ENCODE peak calls at places on chromosome 21, in ten cellular contexts. One of them, this sample, is unnamed.

GRCh38 chr21:32733356-32733755 is 5.5 kb upstream of the SYNJ1 start:
- DNase-seq in fibroblast of the conjunctiva: no peak
- DNase-seq in activated CD4-positive, alpha-beta T cell treated with anti-CD3 and anti-CD28 coated beads, Interleukin-2, amount 50 U/mL, for 24 hours: peak
- DNase-seq in CD8-positive, alpha-beta T cell: no peak
- DNase-seq in heart left ventricle: no peak
- DNase-seq in T-helper 1 cell: no peak
- DNase-seq in stimulated activated naive CD4-positive, alpha-beta T cell: no peak
- DNase-seq in neural crest cell: no peak
- DNase-seq in stimulated activated CD8-positive, alpha-beta memory T cell treated with anti-CD3 and anti-CD28 coated beads, Interleukin-15, amount 100 ng/mL, for 24 hours: no peak
- DNase-seq in adipocyte: no peak
- DNase-seq in this sample: no peak

GRCh38 chr21:29155118-29155932 is 24.9 kb downstream of the MAP3K7CL start:
- DNase-seq in fibroblast of the conjunctiva: no peak
- DNase-seq in neural crest cell: peak
- DNase-seq in adipocyte: peak
- DNase-seq in heart left ventricle: peak
- DNase-seq in stimulated activated naive CD4-positive, alpha-beta T cell: no peak
- DNase-seq in T-helper 1 cell: no peak
- DNase-seq in CD8-positive, alpha-beta T cell: no peak
- DNase-seq in activated CD4-positive, alpha-beta T cell treated with anti-CD3 and anti-CD28 coated beads, Interleukin-2, amount 50 U/mL, for 24 hours: no peak
- DNase-seq in stimulated activated CD8-positive, alpha-beta memory T cell treated with anti-CD3 and anti-CD28 coated beads, Interleukin-15, amount 100 ng/mL, for 24 hours: no peak
- DNase-seq in this sample: no peak

GRCh38 chr21:29721242-29721641 is 218.6 kb downstream of the GRIK1 start:
- DNase-seq in neural crest cell: no peak
- DNase-seq in fibroblast of the conjunctiva: no peak
- DNase-seq in stimulated activated naive CD4-positive, alpha-beta T cell: no peak
- DNase-seq in CD8-positive, alpha-beta T cell: no peak
- DNase-seq in heart left ventricle: no peak
- DNase-seq in activated CD4-positive, alpha-beta T cell treated with anti-CD3 and anti-CD28 coated beads, Interleukin-2, amount 50 U/mL, for 24 hours: no peak
- DNase-seq in adipocyte: no peak
- DNase-seq in stimulated activated CD8-positive, alpha-beta memory T cell treated with anti-CD3 and anti-CD28 coated beads, Interleukin-15, amount 100 ng/mL, for 24 hours: no peak
- DNase-seq in T-helper 1 cell: no peak
- DNase-seq in this sample: no peak

GRCh38 chr21:35943752-35944151 is 116.6 kb downstream of the SETD4 start:
- DNase-seq in heart left ventricle: no peak
- DNase-seq in adipocyte: no peak
- DNase-seq in neural crest cell: no peak
- DNase-seq in stimulated activated naive CD4-positive, alpha-beta T cell: no peak
- DNase-seq in CD8-positive, alpha-beta T cell: no peak
- DNase-seq in stimulated activated CD8-positive, alpha-beta memory T cell treated with anti-CD3 and anti-CD28 coated beads, Interleukin-15, amount 100 ng/mL, for 24 hours: no peak
- DNase-seq in activated CD4-positive, alpha-beta T cell treated with anti-CD3 and anti-CD28 coated beads, Interleukin-2, amount 50 U/mL, for 24 hours: no peak
- DNase-seq in fibroblast of the conjunctiva: no peak
- DNase-seq in T-helper 1 cell: no peak
- DNase-seq in this sample: no peak

GRCh38 chr21:28885853-28886177 is 106.9 kb downstream of the LTN1 start:
- DNase-seq in adipocyte: peak
- DNase-seq in stimulated activated CD8-positive, alpha-beta memory T cell treated with anti-CD3 and anti-CD28 coated beads, Interleukin-15, amount 100 ng/mL, for 24 hours: no peak
- DNase-seq in stimulated activated naive CD4-positive, alpha-beta T cell: no peak
- DNase-seq in fibroblast of the conjunctiva: peak
- DNase-seq in neural crest cell: no peak
- DNase-seq in CD8-positive, alpha-beta T cell: no peak
- DNase-seq in activated CD4-positive, alpha-beta T cell treated with anti-CD3 and anti-CD28 coated beads, Interleukin-2, amount 50 U/mL, for 24 hours: no peak
- DNase-seq in T-helper 1 cell: no peak
- DNase-seq in heart left ventricle: no peak
- DNase-seq in this sample: no peak

GRCh38 chr21:45152265-45152746 is 77.9 kb downstream of the ADARB1 start:
- DNase-seq in activated CD4-positive, alpha-beta T cell treated with anti-CD3 and anti-CD28 coated beads, Interleukin-2, amount 50 U/mL, for 24 hours: peak
- DNase-seq in stimulated activated naive CD4-positive, alpha-beta T cell: peak
- DNase-seq in T-helper 1 cell: peak
- DNase-seq in heart left ventricle: peak
- DNase-seq in stimulated activated CD8-positive, alpha-beta memory T cell treated with anti-CD3 and anti-CD28 coated beads, Interleukin-15, amount 100 ng/mL, for 24 hours: peak
- DNase-seq in neural crest cell: peak
- DNase-seq in fibroblast of the conjunctiva: no peak
- DNase-seq in adipocyte: no peak
- DNase-seq in CD8-positive, alpha-beta T cell: peak
- DNase-seq in this sample: no peak

GRCh38 chr21:40166291-40166843 is 299.1 kb downstream of the PCP4 start:
- DNase-seq in neural crest cell: no peak
- DNase-seq in T-helper 1 cell: no peak
- DNase-seq in heart left ventricle: no peak
- DNase-seq in CD8-positive, alpha-beta T cell: no peak
- DNase-seq in adipocyte: no peak
- DNase-seq in stimulated activated naive CD4-positive, alpha-beta T cell: no peak
- DNase-seq in fibroblast of the conjunctiva: no peak
- DNase-seq in stimulated activated CD8-positive, alpha-beta memory T cell treated with anti-CD3 and anti-CD28 coated beads, Interleukin-15, amount 100 ng/mL, for 24 hours: no peak
- DNase-seq in activated CD4-positive, alpha-beta T cell treated with anti-CD3 and anti-CD28 coated beads, Interleukin-2, amount 50 U/mL, for 24 hours: no peak
- DNase-seq in this sample: no peak

GRCh38 chr21:24260751-24261150 is 1346.5 kb downstream of the MRPL39 start:
- DNase-seq in CD8-positive, alpha-beta T cell: no peak
- DNase-seq in adipocyte: no peak
- DNase-seq in fibroblast of the conjunctiva: no peak
- DNase-seq in stimulated activated CD8-positive, alpha-beta memory T cell treated with anti-CD3 and anti-CD28 coated beads, Interleukin-15, amount 100 ng/mL, for 24 hours: no peak
- DNase-seq in activated CD4-positive, alpha-beta T cell treated with anti-CD3 and anti-CD28 coated beads, Interleukin-2, amount 50 U/mL, for 24 hours: no peak
- DNase-seq in T-helper 1 cell: no peak
- DNase-seq in heart left ventricle: no peak
- DNase-seq in neural crest cell: no peak
- DNase-seq in stimulated activated naive CD4-positive, alpha-beta T cell: no peak
- DNase-seq in this sample: no peak

GRCh38 chr21:44437696-44438431 is 17.4 kb upstream of the LRRC3 start:
- DNase-seq in neural crest cell: no peak
- DNase-seq in activated CD4-positive, alpha-beta T cell treated with anti-CD3 and anti-CD28 coated beads, Interleukin-2, amount 50 U/mL, for 24 hours: no peak
- DNase-seq in T-helper 1 cell: no peak
- DNase-seq in fibroblast of the conjunctiva: no peak
- DNase-seq in stimulated activated CD8-positive, alpha-beta memory T cell treated with anti-CD3 and anti-CD28 coated beads, Interleukin-15, amount 100 ng/mL, for 24 hours: no peak
- DNase-seq in heart left ventricle: peak
- DNase-seq in adipocyte: no peak
- DNase-seq in stimulated activated naive CD4-positive, alpha-beta T cell: no peak
- DNase-seq in CD8-positive, alpha-beta T cell: peak
- DNase-seq in this sample: no peak

GRCh38 chr21:33644383-33645074 is 2.2 kb downstream of the ITSN1 start:
- DNase-seq in T-helper 1 cell: no peak
- DNase-seq in neural crest cell: no peak
- DNase-seq in fibroblast of the conjunctiva: no peak
- DNase-seq in activated CD4-positive, alpha-beta T cell treated with anti-CD3 and anti-CD28 coated beads, Interleukin-2, amount 50 U/mL, for 24 hours: no peak
- DNase-seq in stimulated activated naive CD4-positive, alpha-beta T cell: no peak
- DNase-seq in stimulated activated CD8-positive, alpha-beta memory T cell treated with anti-CD3 and anti-CD28 coated beads, Interleukin-15, amount 100 ng/mL, for 24 hours: no peak
- DNase-seq in CD8-positive, alpha-beta T cell: no peak
- DNase-seq in adipocyte: peak
- DNase-seq in heart left ventricle: no peak
- DNase-seq in this sample: no peak

GRCh38 chr21:14235101-14235500 is 19.1 kb downstream of the RBM11 start:
- DNase-seq in heart left ventricle: no peak
- DNase-seq in neural crest cell: no peak
- DNase-seq in adipocyte: no peak
- DNase-seq in stimulated activated naive CD4-positive, alpha-beta T cell: no peak
- DNase-seq in T-helper 1 cell: no peak
- DNase-seq in stimulated activated CD8-positive, alpha-beta memory T cell treated with anti-CD3 and anti-CD28 coated beads, Interleukin-15, amount 100 ng/mL, for 24 hours: no peak
- DNase-seq in fibroblast of the conjunctiva: no peak
- DNase-seq in CD8-positive, alpha-beta T cell: no peak
- DNase-seq in activated CD4-positive, alpha-beta T cell treated with anti-CD3 and anti-CD28 coated beads, Interleukin-2, amount 50 U/mL, for 24 hours: no peak
- DNase-seq in this sample: no peak

GRCh38 chr21:32392880-32393676 is at the start of gene URB1:
- DNase-seq in activated CD4-positive, alpha-beta T cell treated with anti-CD3 and anti-CD28 coated beads, Interleukin-2, amount 50 U/mL, for 24 hours: peak
- DNase-seq in CD8-positive, alpha-beta T cell: peak
- DNase-seq in heart left ventricle: peak
- DNase-seq in adipocyte: peak
- DNase-seq in stimulated activated naive CD4-positive, alpha-beta T cell: peak
- DNase-seq in stimulated activated CD8-positive, alpha-beta memory T cell treated with anti-CD3 and anti-CD28 coated beads, Interleukin-15, amount 100 ng/mL, for 24 hours: peak
- DNase-seq in neural crest cell: peak
- DNase-seq in T-helper 1 cell: peak
- DNase-seq in fibroblast of the conjunctiva: peak
- DNase-seq in this sample: no peak

GRCh38 chr21:32991299-32991850 is 34.4 kb upstream of the OLIG2 start:
- DNase-seq in T-helper 1 cell: no peak
- DNase-seq in neural crest cell: no peak
- DNase-seq in fibroblast of the conjunctiva: no peak
- DNase-seq in stimulated activated naive CD4-positive, alpha-beta T cell: no peak
- DNase-seq in heart left ventricle: no peak
- DNase-seq in activated CD4-positive, alpha-beta T cell treated with anti-CD3 and anti-CD28 coated beads, Interleukin-2, amount 50 U/mL, for 24 hours: no peak
- DNase-seq in adipocyte: no peak
- DNase-seq in CD8-positive, alpha-beta T cell: no peak
- DNase-seq in stimulated activated CD8-positive, alpha-beta memory T cell treated with anti-CD3 and anti-CD28 coated beads, Interleukin-15, amount 100 ng/mL, for 24 hours: no peak
- DNase-seq in this sample: no peak

GRCh38 chr21:25895565-25896205 is 160.9 kb downstream of the GABPA start:
- DNase-seq in stimulated activated naive CD4-positive, alpha-beta T cell: no peak
- DNase-seq in activated CD4-positive, alpha-beta T cell treated with anti-CD3 and anti-CD28 coated beads, Interleukin-2, amount 50 U/mL, for 24 hours: peak
- DNase-seq in CD8-positive, alpha-beta T cell: no peak
- DNase-seq in stimulated activated CD8-positive, alpha-beta memory T cell treated with anti-CD3 and anti-CD28 coated beads, Interleukin-15, amount 100 ng/mL, for 24 hours: no peak
- DNase-seq in T-helper 1 cell: peak
- DNase-seq in heart left ventricle: no peak
- DNase-seq in fibroblast of the conjunctiva: peak
- DNase-seq in neural crest cell: no peak
- DNase-seq in adipocyte: peak
- DNase-seq in this sample: no peak

GRCh38 chr21:16536661-16537359 is 807.0 kb downstream of the USP25 start:
- DNase-seq in CD8-positive, alpha-beta T cell: no peak
- DNase-seq in adipocyte: no peak
- DNase-seq in stimulated activated CD8-positive, alpha-beta memory T cell treated with anti-CD3 and anti-CD28 coated beads, Interleukin-15, amount 100 ng/mL, for 24 hours: no peak
- DNase-seq in fibroblast of the conjunctiva: no peak
- DNase-seq in heart left ventricle: no peak
- DNase-seq in stimulated activated naive CD4-positive, alpha-beta T cell: no peak
- DNase-seq in neural crest cell: no peak
- DNase-seq in T-helper 1 cell: no peak
- DNase-seq in activated CD4-positive, alpha-beta T cell treated with anti-CD3 and anti-CD28 coated beads, Interleukin-2, amount 50 U/mL, for 24 hours: no peak
- DNase-seq in this sample: no peak

GRCh38 chr21:15433091-15433490 is 296.7 kb upstream of the USP25 start:
- DNase-seq in fibroblast of the conjunctiva: no peak
- DNase-seq in heart left ventricle: no peak
- DNase-seq in neural crest cell: no peak
- DNase-seq in stimulated activated naive CD4-positive, alpha-beta T cell: no peak
- DNase-seq in stimulated activated CD8-positive, alpha-beta memory T cell treated with anti-CD3 and anti-CD28 coated beads, Interleukin-15, amount 100 ng/mL, for 24 hours: no peak
- DNase-seq in CD8-positive, alpha-beta T cell: no peak
- DNase-seq in T-helper 1 cell: no peak
- DNase-seq in adipocyte: no peak
- DNase-seq in activated CD4-positive, alpha-beta T cell treated with anti-CD3 and anti-CD28 coated beads, Interleukin-2, amount 50 U/mL, for 24 hours: no peak
- DNase-seq in this sample: no peak

GRCh38 chr21:29181799-29182470 is 51.5 kb downstream of the MAP3K7CL start:
- DNase-seq in stimulated activated naive CD4-positive, alpha-beta T cell: no peak
- DNase-seq in stimulated activated CD8-positive, alpha-beta memory T cell treated with anti-CD3 and anti-CD28 coated beads, Interleukin-15, amount 100 ng/mL, for 24 hours: no peak
- DNase-seq in activated CD4-positive, alpha-beta T cell treated with anti-CD3 and anti-CD28 coated beads, Interleukin-2, amount 50 U/mL, for 24 hours: no peak
- DNase-seq in heart left ventricle: no peak
- DNase-seq in CD8-positive, alpha-beta T cell: no peak
- DNase-seq in adipocyte: peak
- DNase-seq in fibroblast of the conjunctiva: peak
- DNase-seq in neural crest cell: no peak
- DNase-seq in T-helper 1 cell: peak
- DNase-seq in this sample: no peak

GRCh38 chr21:44640761-44641160 is 3.6 kb downstream of the KRTAP10-10 start:
- DNase-seq in neural crest cell: no peak
- DNase-seq in stimulated activated naive CD4-positive, alpha-beta T cell: no peak
- DNase-seq in heart left ventricle: no peak
- DNase-seq in adipocyte: no peak
- DNase-seq in T-helper 1 cell: no peak
- DNase-seq in activated CD4-positive, alpha-beta T cell treated with anti-CD3 and anti-CD28 coated beads, Interleukin-2, amount 50 U/mL, for 24 hours: no peak
- DNase-seq in stimulated activated CD8-positive, alpha-beta memory T cell treated with anti-CD3 and anti-CD28 coated beads, Interleukin-15, amount 100 ng/mL, for 24 hours: no peak
- DNase-seq in fibroblast of the conjunctiva: no peak
- DNase-seq in CD8-positive, alpha-beta T cell: no peak
- DNase-seq in this sample: no peak

GRCh38 chr21:42784276-42784675 is 95.1 kb downstream of the WDR4 start:
- DNase-seq in adipocyte: no peak
- DNase-seq in activated CD4-positive, alpha-beta T cell treated with anti-CD3 and anti-CD28 coated beads, Interleukin-2, amount 50 U/mL, for 24 hours: no peak
- DNase-seq in T-helper 1 cell: no peak
- DNase-seq in stimulated activated naive CD4-positive, alpha-beta T cell: no peak
- DNase-seq in heart left ventricle: no peak
- DNase-seq in CD8-positive, alpha-beta T cell: peak
- DNase-seq in neural crest cell: no peak
- DNase-seq in fibroblast of the conjunctiva: no peak
- DNase-seq in stimulated activated CD8-positive, alpha-beta memory T cell treated with anti-CD3 and anti-CD28 coated beads, Interleukin-15, amount 100 ng/mL, for 24 hours: no peak
- DNase-seq in this sample: no peak

GRCh38 chr21:44911384-44912157 is 9.1 kb downstream of the ITGB2 start:
- DNase-seq in stimulated activated CD8-positive, alpha-beta memory T cell treated with anti-CD3 and anti-CD28 coated beads, Interleukin-15, amount 100 ng/mL, for 24 hours: no peak
- DNase-seq in heart left ventricle: peak
- DNase-seq in neural crest cell: no peak
- DNase-seq in CD8-positive, alpha-beta T cell: peak
- DNase-seq in activated CD4-positive, alpha-beta T cell treated with anti-CD3 and anti-CD28 coated beads, Interleukin-2, amount 50 U/mL, for 24 hours: no peak
- DNase-seq in stimulated activated naive CD4-positive, alpha-beta T cell: peak
- DNase-seq in adipocyte: no peak
- DNase-seq in fibroblast of the conjunctiva: no peak
- DNase-seq in T-helper 1 cell: peak
- DNase-seq in this sample: no peak

GRCh38 chr21:17819878-17820232 is 699 bp upstream of the C21orf91 start:
- DNase-seq in heart left ventricle: no peak
- DNase-seq in stimulated activated CD8-positive, alpha-beta memory T cell treated with anti-CD3 and anti-CD28 coated beads, Interleukin-15, amount 100 ng/mL, for 24 hours: no peak
- DNase-seq in adipocyte: no peak
- DNase-seq in stimulated activated naive CD4-positive, alpha-beta T cell: no peak
- DNase-seq in neural crest cell: no peak
- DNase-seq in CD8-positive, alpha-beta T cell: no peak
- DNase-seq in fibroblast of the conjunctiva: no peak
- DNase-seq in activated CD4-positive, alpha-beta T cell treated with anti-CD3 and anti-CD28 coated beads, Interleukin-2, amount 50 U/mL, for 24 hours: no peak
- DNase-seq in T-helper 1 cell: no peak
- DNase-seq in this sample: no peak

GRCh38 chr21:35738342-35738961 is 321.9 kb downstream of the SETD4 start:
- DNase-seq in fibroblast of the conjunctiva: no peak
- DNase-seq in T-helper 1 cell: no peak
- DNase-seq in neural crest cell: no peak
- DNase-seq in CD8-positive, alpha-beta T cell: no peak
- DNase-seq in stimulated activated CD8-positive, alpha-beta memory T cell treated with anti-CD3 and anti-CD28 coated beads, Interleukin-15, amount 100 ng/mL, for 24 hours: no peak
- DNase-seq in activated CD4-positive, alpha-beta T cell treated with anti-CD3 and anti-CD28 coated beads, Interleukin-2, amount 50 U/mL, for 24 hours: no peak
- DNase-seq in adipocyte: no peak
- DNase-seq in stimulated activated naive CD4-positive, alpha-beta T cell: no peak
- DNase-seq in heart left ventricle: no peak
- DNase-seq in this sample: peak

GRCh38 chr21:42321845-42322244 is 6.6 kb upstream of the TFF3 start:
- DNase-seq in stimulated activated CD8-positive, alpha-beta memory T cell treated with anti-CD3 and anti-CD28 coated beads, Interleukin-15, amount 100 ng/mL, for 24 hours: no peak
- DNase-seq in neural crest cell: no peak
- DNase-seq in adipocyte: no peak
- DNase-seq in T-helper 1 cell: no peak
- DNase-seq in fibroblast of the conjunctiva: no peak
- DNase-seq in heart left ventricle: no peak
- DNase-seq in CD8-positive, alpha-beta T cell: no peak
- DNase-seq in stimulated activated naive CD4-positive, alpha-beta T cell: no peak
- DNase-seq in activated CD4-positive, alpha-beta T cell treated with anti-CD3 and anti-CD28 coated beads, Interleukin-2, amount 50 U/mL, for 24 hours: no peak
- DNase-seq in this sample: no peak

GRCh38 chr21:25161571-25161970 is 445.7 kb downstream of the MRPL39 start:
- DNase-seq in activated CD4-positive, alpha-beta T cell treated with anti-CD3 and anti-CD28 coated beads, Interleukin-2, amount 50 U/mL, for 24 hours: no peak
- DNase-seq in CD8-positive, alpha-beta T cell: no peak
- DNase-seq in stimulated activated CD8-positive, alpha-beta memory T cell treated with anti-CD3 and anti-CD28 coated beads, Interleukin-15, amount 100 ng/mL, for 24 hours: no peak
- DNase-seq in fibroblast of the conjunctiva: no peak
- DNase-seq in heart left ventricle: no peak
- DNase-seq in neural crest cell: no peak
- DNase-seq in T-helper 1 cell: no peak
- DNase-seq in stimulated activated naive CD4-positive, alpha-beta T cell: no peak
- DNase-seq in adipocyte: no peak
- DNase-seq in this sample: no peak

GRCh38 chr21:8988696-8989095 is 1532.7 kb upstream of the TPTE start:
- DNase-seq in neural crest cell: no peak
- DNase-seq in stimulated activated naive CD4-positive, alpha-beta T cell: no peak
- DNase-seq in activated CD4-positive, alpha-beta T cell treated with anti-CD3 and anti-CD28 coated beads, Interleukin-2, amount 50 U/mL, for 24 hours: no peak
- DNase-seq in heart left ventricle: no peak
- DNase-seq in fibroblast of the conjunctiva: no peak
- DNase-seq in adipocyte: no peak
- DNase-seq in CD8-positive, alpha-beta T cell: no peak
- DNase-seq in stimulated activated CD8-positive, alpha-beta memory T cell treated with anti-CD3 and anti-CD28 coated beads, Interleukin-15, amount 100 ng/mL, for 24 hours: no peak
- DNase-seq in T-helper 1 cell: no peak
- DNase-seq in this sample: no peak

GRCh38 chr21:35254006-35254751 is 205.1 kb upstream of the RUNX1 start:
- DNase-seq in stimulated activated CD8-positive, alpha-beta memory T cell treated with anti-CD3 and anti-CD28 coated beads, Interleukin-15, amount 100 ng/mL, for 24 hours: no peak
- DNase-seq in fibroblast of the conjunctiva: peak
- DNase-seq in neural crest cell: no peak
- DNase-seq in heart left ventricle: no peak
- DNase-seq in stimulated activated naive CD4-positive, alpha-beta T cell: no peak
- DNase-seq in T-helper 1 cell: no peak
- DNase-seq in activated CD4-positive, alpha-beta T cell treated with anti-CD3 and anti-CD28 coated beads, Interleukin-2, amount 50 U/mL, for 24 hours: no peak
- DNase-seq in adipocyte: peak
- DNase-seq in CD8-positive, alpha-beta T cell: no peak
- DNase-seq in this sample: no peak

GRCh38 chr21:31873696-31874599 is 1.1 kb downstream of the HUNK start:
- DNase-seq in stimulated activated CD8-positive, alpha-beta memory T cell treated with anti-CD3 and anti-CD28 coated beads, Interleukin-15, amount 100 ng/mL, for 24 hours: peak
- DNase-seq in stimulated activated naive CD4-positive, alpha-beta T cell: no peak
- DNase-seq in T-helper 1 cell: peak
- DNase-seq in fibroblast of the conjunctiva: no peak
- DNase-seq in neural crest cell: peak
- DNase-seq in activated CD4-positive, alpha-beta T cell treated with anti-CD3 and anti-CD28 coated beads, Interleukin-2, amount 50 U/mL, for 24 hours: peak
- DNase-seq in CD8-positive, alpha-beta T cell: no peak
- DNase-seq in adipocyte: peak
- DNase-seq in heart left ventricle: peak
- DNase-seq in this sample: no peak

GRCh38 chr21:14737278-14737677 is 191.2 kb upstream of the SAMSN1 start:
- DNase-seq in neural crest cell: no peak
- DNase-seq in T-helper 1 cell: peak
- DNase-seq in fibroblast of the conjunctiva: no peak
- DNase-seq in adipocyte: no peak
- DNase-seq in heart left ventricle: no peak
- DNase-seq in stimulated activated naive CD4-positive, alpha-beta T cell: no peak
- DNase-seq in stimulated activated CD8-positive, alpha-beta memory T cell treated with anti-CD3 and anti-CD28 coated beads, Interleukin-15, amount 100 ng/mL, for 24 hours: no peak
- DNase-seq in CD8-positive, alpha-beta T cell: no peak
- DNase-seq in activated CD4-positive, alpha-beta T cell treated with anti-CD3 and anti-CD28 coated beads, Interleukin-2, amount 50 U/mL, for 24 hours: no peak
- DNase-seq in this sample: no peak

This sample was measured in brain pericyte.